ENCODE peak calls at places on chromosomes 1 and 21, in four cellular contexts. One of them, this sample, is unnamed.

GRCh38 chr1:223022641-223023473 is 120.2 kb downstream of the TLR5 start:
- DNase-seq in K562: no peak
- DNase-seq in H1: no peak
- DNase-seq in SK-N-SH: peak
- DNase-seq in this sample: no peak

GRCh38 chr1:2988256-2988655 is 33.0 kb upstream of the ACTRT2 start:
- DNase-seq in K562: no peak
- DNase-seq in H1: no peak
- DNase-seq in SK-N-SH: no peak
- DNase-seq in this sample: no peak

GRCh38 chr1:72489801-72490200 is 207.5 kb upstream of the NEGR1 start:
- DNase-seq in K562: no peak
- DNase-seq in H1: no peak
- DNase-seq in SK-N-SH: no peak
- DNase-seq in this sample: no peak

GRCh38 chr1:96843196-96843595 is 121.6 kb downstream of the PTBP2 start:
- DNase-seq in K562: no peak
- DNase-seq in H1: no peak
- DNase-seq in SK-N-SH: no peak
- DNase-seq in this sample: no peak

GRCh38 chr1:115976062-115976899 is at the start of gene SLC22A15:
- DNase-seq in K562: peak
- DNase-seq in H1: peak
- DNase-seq in SK-N-SH: peak
- DNase-seq in this sample: peak

GRCh38 chr1:236864996-236865877 is 70.1 kb downstream of the MTR start:
- DNase-seq in K562: no peak
- DNase-seq in H1: no peak
- DNase-seq in SK-N-SH: no peak
- DNase-seq in this sample: no peak

GRCh38 chr1:109248444-109248796 is 919 bp upstream of the CELSR2 start:
- DNase-seq in K562: no peak
- DNase-seq in H1: no peak
- DNase-seq in SK-N-SH: no peak
- DNase-seq in this sample: no peak

GRCh38 chr1:65525297-65526048 is 105.0 kb downstream of the LEPR start:
- DNase-seq in K562: peak
- DNase-seq in H1: peak
- DNase-seq in SK-N-SH: peak
- DNase-seq in this sample: peak

GRCh38 chr21:18666725-18667124 is 263.1 kb upstream of the TMPRSS15 start:
- DNase-seq in K562: no peak
- DNase-seq in H1: no peak
- DNase-seq in SK-N-SH: no peak
- DNase-seq in this sample: no peak

GRCh38 chr1:30907390-30907640 is 1.2 kb downstream of the SDC3 start:
- DNase-seq in K562: no peak
- DNase-seq in H1: no peak
- DNase-seq in SK-N-SH: no peak
- DNase-seq in this sample: no peak

GRCh38 chr1:155977607-155978324 is 581 bp downstream of the ARHGEF2 start:
- DNase-seq in K562: peak
- DNase-seq in H1: peak
- DNase-seq in SK-N-SH: peak
- DNase-seq in this sample: peak

GRCh38 chr1:1259540-1259939 is 13.0 kb upstream of the C1QTNF12 start:
- DNase-seq in K562: no peak
- DNase-seq in H1: no peak
- DNase-seq in SK-N-SH: no peak
- DNase-seq in this sample: no peak

GRCh38 chr1:110829955-110830553 is 42.9 kb upstream of the CD53 start:
- DNase-seq in K562: peak
- DNase-seq in H1: peak
- DNase-seq in SK-N-SH: peak
- DNase-seq in this sample: peak

GRCh38 chr1:211648980-211649934 is 26.2 kb downstream of the NEK2 start:
- DNase-seq in K562: peak
- DNase-seq in H1: peak
- DNase-seq in SK-N-SH: peak
- DNase-seq in this sample: peak

GRCh38 chr1:231969078-231969477 is 342.5 kb downstream of the DISC1 start:
- DNase-seq in K562: no peak
- DNase-seq in H1: no peak
- DNase-seq in SK-N-SH: no peak
- DNase-seq in this sample: no peak

GRCh38 chr1:60388092-60388987 is 314.8 kb upstream of the C1orf87 start:
- DNase-seq in K562: no peak
- DNase-seq in H1: no peak
- DNase-seq in SK-N-SH: no peak
- DNase-seq in this sample: no peak

GRCh38 chr1:46547481-46548383 is 3.7 kb downstream of the KNCN start:
- DNase-seq in K562: peak
- DNase-seq in H1: no peak
- DNase-seq in SK-N-SH: peak
- DNase-seq in this sample: no peak

GRCh38 chr1:89598450-89599331 is 34.2 kb upstream of the LRRC8C start:
- DNase-seq in K562: peak
- DNase-seq in H1: peak
- DNase-seq in SK-N-SH: peak
- DNase-seq in this sample: no peak

GRCh38 chr1:204782118-204782700 is 88.5 kb upstream of the NFASC start:
- DNase-seq in K562: no peak
- DNase-seq in H1: no peak
- DNase-seq in SK-N-SH: no peak
- DNase-seq in this sample: no peak

GRCh38 chr1:109822749-109823542 is 59.2 kb upstream of the EPS8L3 start:
- DNase-seq in K562: no peak
- DNase-seq in H1: peak
- DNase-seq in SK-N-SH: no peak
- DNase-seq in this sample: no peak

GRCh38 chr1:225694151-225694603 is 41.3 kb upstream of the ENAH start:
- DNase-seq in K562: no peak
- DNase-seq in H1: no peak
- DNase-seq in SK-N-SH: peak
- DNase-seq in this sample: no peak

GRCh38 chr21:28256420-28256831 is 736.3 kb downstream of the LTN1 start:
- DNase-seq in K562: no peak
- DNase-seq in H1: no peak
- DNase-seq in SK-N-SH: peak
- DNase-seq in this sample: no peak

GRCh38 chr1:52424238-52424637 is 19.8 kb downstream of the PRPF38A start:
- DNase-seq in K562: peak
- DNase-seq in H1: no peak
- DNase-seq in SK-N-SH: no peak
- DNase-seq in this sample: no peak

GRCh38 chr1:212536586-212536985 is 72.0 kb upstream of the ATF3 start:
- DNase-seq in K562: no peak
- DNase-seq in H1: no peak
- DNase-seq in SK-N-SH: no peak
- DNase-seq in this sample: no peak

GRCh38 chr1:200966934-200967333 is 56.6 kb downstream of the KIF21B start:
- DNase-seq in K562: no peak
- DNase-seq in H1: no peak
- DNase-seq in SK-N-SH: no peak
- DNase-seq in this sample: no peak

GRCh38 chr1:2837316-2837715 is 35.8 kb upstream of the TTC34 start:
- DNase-seq in K562: no peak
- DNase-seq in H1: no peak
- DNase-seq in SK-N-SH: no peak
- DNase-seq in this sample: no peak

GRCh38 chr1:167360120-167360519 is 139.4 kb downstream of the POU2F1 start:
- DNase-seq in K562: no peak
- DNase-seq in H1: no peak
- DNase-seq in SK-N-SH: no peak
- DNase-seq in this sample: no peak

GRCh38 chr1:12769976-12770505 is 3.5 kb upstream of the PRAMEF12 start:
- DNase-seq in K562: no peak
- DNase-seq in H1: no peak
- DNase-seq in SK-N-SH: no peak
- DNase-seq in this sample: no peak

GRCh38 chr1:163410073-163410522 is 88.3 kb downstream of the NUF2 start:
- DNase-seq in K562: peak
- DNase-seq in H1: peak
- DNase-seq in SK-N-SH: peak
- DNase-seq in this sample: peak

GRCh38 chr1:204114606-204115005 is 37.2 kb downstream of the ETNK2 start:
- DNase-seq in K562: no peak
- DNase-seq in H1: no peak
- DNase-seq in SK-N-SH: no peak
- DNase-seq in this sample: no peak

GRCh38 chr1:117171900-117172501 is 38.7 kb downstream of the VTCN1 start:
- DNase-seq in K562: no peak
- DNase-seq in H1: no peak
- DNase-seq in SK-N-SH: no peak
- DNase-seq in this sample: no peak

GRCh38 chr1:185646202-185646683 is 87.9 kb upstream of the HMCN1 start:
- DNase-seq in K562: no peak
- DNase-seq in H1: no peak
- DNase-seq in SK-N-SH: peak
- DNase-seq in this sample: no peak

GRCh38 chr1:215899901-215900300 is 332.8 kb downstream of the KCTD3 start:
- DNase-seq in K562: no peak
- DNase-seq in H1: no peak
- DNase-seq in SK-N-SH: no peak
- DNase-seq in this sample: no peak

GRCh38 chr1:39034114-39034654 is 8.0 kb downstream of the NDUFS5 start:
- DNase-seq in K562: no peak
- DNase-seq in H1: no peak
- DNase-seq in SK-N-SH: no peak
- DNase-seq in this sample: no peak
- TF ChIP-seq TEAD4 in K562: no peak
- TF ChIP-seq TEAD4 in H1: no peak
- TF ChIP-seq TEAD4 in SK-N-SH: no peak
- TF ChIP-seq TEAD4 in this sample: no peak

DNA sequence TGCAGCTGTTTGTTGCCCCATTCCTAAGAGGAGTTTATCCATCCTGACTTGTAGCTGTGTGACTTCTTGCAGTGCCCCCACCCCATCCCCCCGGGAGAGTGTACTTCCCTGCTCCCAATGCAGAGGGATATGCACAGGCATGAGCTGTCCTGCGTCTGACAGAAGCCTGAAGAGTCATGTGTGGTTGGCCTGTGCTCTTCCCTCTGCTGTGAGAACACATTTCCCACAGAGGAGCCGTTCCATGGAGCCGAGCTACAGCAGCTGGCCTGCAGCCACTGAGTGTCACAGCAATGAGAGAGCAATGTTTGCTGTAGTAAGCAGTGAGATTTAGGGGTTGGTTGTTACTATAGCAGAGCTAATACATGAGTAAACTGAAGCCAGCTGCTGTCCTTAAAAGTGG is 22.1 kb downstream of the PARS2 start:
- DNase-seq in K562: no peak
- DNase-seq in H1: no peak
- DNase-seq in SK-N-SH: no peak
- DNase-seq in this sample: no peak
- TF ChIP-seq USF2 in K562: no peak
- TF ChIP-seq USF2 in H1: no peak
- TF ChIP-seq USF2 in SK-N-SH: no peak
- TF ChIP-seq USF2 in this sample: no peak

DNA sequence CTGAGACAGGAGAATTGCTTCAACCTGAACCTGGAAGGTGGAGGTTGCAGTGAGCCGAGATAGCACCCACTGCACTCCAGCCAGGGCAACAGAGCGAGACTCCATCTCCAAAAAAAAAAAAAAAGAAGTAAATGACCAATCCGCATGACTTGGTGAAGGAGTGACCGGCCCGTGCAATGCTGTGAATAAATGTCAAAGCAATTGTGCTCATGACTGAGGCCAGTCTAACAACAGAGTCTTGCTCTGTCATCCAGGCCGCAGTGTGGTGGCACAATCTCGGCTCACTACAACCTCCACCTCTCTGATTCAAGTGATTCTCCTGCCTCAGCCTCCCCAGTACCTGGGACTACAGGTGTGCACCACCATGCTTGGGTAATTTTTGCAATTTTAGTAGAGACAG is 27.8 kb upstream of the SLC19A1 start:
- DNase-seq in K562: no peak
- DNase-seq in H1: no peak
- DNase-seq in SK-N-SH: no peak
- DNase-seq in this sample: no peak
- TF ChIP-seq TEAD4 in K562: no peak
- TF ChIP-seq TEAD4 in H1: no peak
- TF ChIP-seq TEAD4 in SK-N-SH: no peak
- TF ChIP-seq TEAD4 in this sample: no peak

DNA sequence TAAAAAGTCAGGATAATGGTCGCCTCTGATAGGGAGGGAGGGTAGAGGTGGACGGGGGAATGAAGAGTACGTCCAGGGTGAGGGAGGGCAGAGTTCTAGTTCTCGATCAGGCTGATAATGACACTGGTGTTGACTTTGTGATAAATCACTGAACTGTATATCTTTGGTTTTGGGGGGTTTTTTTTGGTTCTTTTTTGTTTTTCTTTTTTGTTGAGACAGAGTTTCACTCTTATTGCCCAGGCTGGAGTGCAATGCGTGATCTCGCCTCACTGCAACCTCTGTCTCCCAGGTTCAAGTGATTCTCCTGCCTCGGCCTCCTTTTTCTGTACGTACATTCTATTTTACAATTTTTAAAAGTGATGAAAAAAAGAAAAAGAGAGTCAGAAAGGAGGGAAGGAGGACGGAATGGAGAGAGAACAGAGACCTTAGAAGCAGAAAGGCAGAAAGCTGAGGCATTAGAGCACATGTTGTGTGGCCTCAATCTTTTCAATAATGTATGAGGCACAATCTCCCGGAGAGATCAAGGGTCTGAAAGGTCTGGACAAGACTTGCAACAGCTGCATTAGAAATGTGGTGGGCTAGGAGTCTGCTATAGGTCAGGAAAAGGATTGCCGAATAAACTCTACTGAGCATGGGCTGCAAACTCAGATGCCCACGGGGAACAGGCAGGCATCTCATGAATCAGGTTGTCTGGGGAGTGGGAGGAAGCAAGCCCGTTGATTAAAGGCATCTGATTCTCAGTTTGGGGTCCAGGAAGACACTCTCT is 174.8 kb downstream of the TOMM20 start:
- DNase-seq in K562: no peak
- DNase-seq in H1: no peak
- DNase-seq in SK-N-SH: no peak
- DNase-seq in this sample: no peak
- TF ChIP-seq USF2 in K562: no peak
- TF ChIP-seq USF2 in H1: no peak
- TF ChIP-seq USF2 in SK-N-SH: no peak
- TF ChIP-seq USF2 in this sample: no peak

This sample was measured in WTC11.